ENCODE peak calls at places on chromosomes 11 and 22, in seven cellular contexts. O is mammary epithelial cell; D is CD8-positive, alpha-beta T cell; B is Peyer's patch; F is mucosa of descending colon; J is fibroblast of mammary gland; I is fibroblast of pulmonary artery. S is an unnamed sample.

GRCh38 chr11:13765886-13766285 is 97.4 kb downstream of the FAR1 start:
- DNase-seq in O (no peak), D (no peak), B (no peak), F (no peak), J (no peak), I (no peak), S (no peak)

GRCh38 chr22:29071261-29072045 is 1.4 kb upstream of the KREMEN1 start:
- DNase-seq in O (peak), D (no peak), B (peak), F (peak), J (no peak), I (no peak), S (no peak)

GRCh38 chr11:67601098-67601497 is 5.6 kb upstream of the NDUFV1 start:
- DNase-seq in O (no peak), D (no peak), B (no peak), F (no peak), J (no peak), I (no peak), S (no peak)

GRCh38 chr11:104799251-104799650 is 99.0 kb downstream of the CASP12 start:
- DNase-seq in O (no peak), D (no peak), B (no peak), F (no peak), J (no peak), I (no peak), S (no peak)

GRCh38 chr22:30857103-30857502 is 111.5 kb downstream of the MORC2 start:
- DNase-seq in O (no peak), D (no peak), B (no peak), F (no peak), J (no peak), I (no peak), S (no peak)

GRCh38 chr11:63667993-63668392 is 3.2 kb downstream of the ATL3 start:
- DNase-seq in O (peak), D (no peak), B (no peak), F (no peak), J (peak), I (peak), S (peak)

GRCh38 chr11:99683933-99684332 is 663.2 kb downstream of the CNTN5 start:
- DNase-seq in O (no peak), D (no peak), B (no peak), F (no peak), J (no peak), I (no peak), S (no peak)

GRCh38 chr11:28743101-28743550 is 634.9 kb downstream of the METTL15 start:
- DNase-seq in O (peak), D (no peak), B (no peak), F (no peak), J (no peak), I (peak), S (no peak)

GRCh38 chr22:28246392-28246791 is 327.3 kb upstream of the PITPNB start:
- DNase-seq in O (no peak), D (no peak), B (no peak), F (no peak), J (peak), I (peak), S (no peak)

GRCh38 chr11:78465169-78465942 is 47.7 kb upstream of the GAB2 start:
- DNase-seq in O (no peak), D (peak), B (no peak), F (no peak), J (no peak), I (no peak), S (no peak)

GRCh38 chr11:11022126-11022730 is 164.4 kb upstream of the ZBED5 start:
- DNase-seq in O (no peak), D (no peak), B (no peak), F (peak), J (peak), I (peak), S (no peak)

GRCh38 chr11:65433657-65434056 is 11.1 kb downstream of the NEAT1 start:
- DNase-seq in O (no peak), D (no peak), B (peak), F (no peak), J (peak), I (peak), S (no peak)

GRCh38 chr11:11975201-11976092 is 33.0 kb downstream of the DKK3 start:
- DNase-seq in O (no peak), D (no peak), B (peak), F (no peak), J (no peak), I (no peak), S (no peak)

GRCh38 chr22:37088750-37089408 is 20.6 kb downstream of the TMPRSS6 start:
- DNase-seq in O (no peak), D (no peak), B (no peak), F (no peak), J (no peak), I (no peak), S (no peak)

GRCh38 chr22:46078241-46079092 is 71.9 kb upstream of the PPARA start:
- DNase-seq in O (peak), D (no peak), B (peak), F (no peak), J (peak), I (peak), S (peak)

GRCh38 chr11:25925359-25925758 is 406.6 kb upstream of the ANO3 start:
- DNase-seq in O (no peak), D (no peak), B (no peak), F (no peak), J (no peak), I (no peak), S (no peak)

GRCh38 chr22:46588279-46589140 is 31.7 kb upstream of the GRAMD4 start:
- DNase-seq in O (no peak), D (no peak), B (peak), F (peak), J (no peak), I (no peak), S (no peak)

GRCh38 chr11:65718964-65719492 is 1.6 kb downstream of the RNASEH2C start:
- DNase-seq in O (peak), D (no peak), B (no peak), F (no peak), J (peak), I (peak), S (no peak)

GRCh38 chr22:23569716-23570115 is 10.4 kb downstream of the IGLL1 start:
- DNase-seq in O (no peak), D (no peak), B (peak), F (no peak), J (no peak), I (no peak), S (no peak)
- TF ChIP-seq CTCF in O (no peak), D (no peak), B (no peak), F (no peak), J (no peak), I (no peak), S (no peak)

GRCh38 chr11:127471662-127472061 is 471.1 kb upstream of the KIRREL3 start:
- DNase-seq in O (no peak), D (no peak), B (no peak), F (no peak), J (no peak), I (no peak), S (no peak)

GRCh38 chr11:127474735-127475134 is 474.2 kb upstream of the KIRREL3 start:
- DNase-seq in O (no peak), D (no peak), B (no peak), F (no peak), J (no peak), I (no peak), S (no peak)

GRCh38 chr11:127470485-127470884 is 469.9 kb upstream of the KIRREL3 start:
- DNase-seq in O (no peak), D (no peak), B (no peak), F (peak), J (no peak), I (no peak), S (no peak)
- TF ChIP-seq CTCF in O (peak), D (no peak), B (peak), F (no peak), J (peak), I (no peak), S (no peak)

GRCh38 chr11:59463176-59463575 is 6.4 kb downstream of the OR4D6 start:
- DNase-seq in O (no peak), D (no peak), B (no peak), F (peak), J (peak), I (peak), S (no peak)
- TF ChIP-seq CTCF in O (no peak), D (no peak), B (no peak), F (no peak), J (no peak), I (no peak), S (no peak)

DNA sequence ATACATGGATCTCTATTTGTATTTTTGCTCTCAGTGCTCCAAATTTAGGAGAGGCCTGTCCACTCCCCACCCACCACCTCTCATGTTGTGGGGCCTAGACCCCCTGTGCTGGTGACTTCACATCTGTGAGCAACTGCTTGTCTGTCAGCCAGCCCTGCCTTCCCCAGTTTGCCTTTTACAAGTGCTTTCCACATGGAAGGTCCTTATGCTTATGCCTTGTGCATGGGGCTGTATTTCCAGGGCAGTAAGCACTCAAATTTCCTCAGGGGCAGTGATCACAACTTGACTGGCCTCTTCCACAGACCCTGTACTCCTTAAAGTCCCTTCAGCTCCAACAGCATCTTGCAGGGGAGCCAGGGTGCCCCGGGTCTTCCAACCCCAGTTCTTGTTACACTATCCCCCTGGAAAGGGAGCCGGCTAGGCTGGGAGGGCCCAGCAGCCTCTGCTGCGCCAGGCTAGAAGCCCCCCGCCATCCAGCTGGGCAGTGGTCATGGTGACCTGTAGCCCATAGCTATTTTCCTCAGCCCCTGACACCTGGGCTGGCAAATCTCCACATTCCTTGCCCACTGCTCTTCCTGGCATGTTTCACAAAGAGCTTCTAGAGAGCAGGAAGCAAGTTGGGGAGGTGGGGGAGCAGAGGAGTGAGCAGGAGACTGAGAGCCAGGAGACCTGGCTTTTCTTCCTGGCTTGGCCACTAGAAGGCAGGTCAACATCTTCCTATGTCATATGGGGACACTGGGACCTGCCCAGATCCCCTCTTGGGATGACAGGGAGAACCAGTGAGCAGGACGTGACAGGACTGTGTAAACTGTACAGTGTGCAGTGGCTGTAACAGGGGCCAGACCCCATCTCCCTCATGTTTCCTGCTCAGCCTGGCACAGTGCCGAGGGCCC is 29.7 kb downstream of the GDPD5 start:
- DNase-seq in O (no peak), D (no peak), B (no peak), F (no peak), J (no peak), I (no peak), S (no peak)
- TF ChIP-seq CTCF in O (peak), D (no peak), B (no peak), F (no peak), J (no peak), I (peak), S (no peak)

DNA sequence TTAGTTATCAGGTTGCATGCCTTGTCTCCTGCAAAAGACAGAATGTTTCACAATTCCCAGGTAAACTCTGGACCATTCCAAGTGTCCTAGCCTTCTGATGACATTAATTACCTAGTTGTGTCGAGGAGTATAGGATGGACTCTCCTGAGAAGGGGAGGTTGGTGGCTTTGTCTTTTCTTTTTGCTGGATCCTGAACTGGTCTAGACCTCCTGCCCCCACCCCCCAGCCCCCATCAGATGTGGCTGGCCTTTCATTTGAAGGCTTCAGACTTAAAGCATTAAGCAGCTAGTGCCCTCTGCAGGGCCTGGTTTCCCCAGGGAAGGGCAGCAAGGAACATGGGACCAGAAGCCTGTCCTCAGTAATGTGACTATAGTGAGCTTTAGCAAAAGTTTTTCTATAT is 9.7 kb downstream of the MCAM start:
- DNase-seq in O (no peak), D (no peak), B (no peak), F (no peak), J (no peak), I (no peak), S (no peak)
- TF ChIP-seq CTCF in O (peak), D (no peak), B (no peak), F (no peak), J (no peak), I (peak), S (no peak)

GRCh38 chr11:16632295-16633200 is 105.9 kb upstream of the C11orf58 start:
- DNase-seq in O (peak), D (no peak), B (no peak), F (no peak), J (no peak), I (peak), S (no peak)
- TF ChIP-seq CTCF in O (peak), D (no peak), B (peak), F (no peak), J (peak), I (peak), S (no peak)

GRCh38 chr11:102935514-102935913 is 20.0 kb downstream of the MMP13 start:
- DNase-seq in O (no peak), D (no peak), B (no peak), F (no peak), J (no peak), I (no peak), S (no peak)
- TF ChIP-seq CTCF in O (peak), D (no peak), B (no peak), F (no peak), J (no peak), I (no peak), S (no peak)

GRCh38 chr11:117730256-117730800 is 66.7 kb downstream of the DSCAML1 start:
- DNase-seq in O (no peak), D (no peak), B (no peak), F (no peak), J (peak), I (no peak), S (no peak)
- TF ChIP-seq CTCF in O (no peak), D (no peak), B (no peak), F (no peak), J (no peak), I (no peak), S (no peak)

DNA sequence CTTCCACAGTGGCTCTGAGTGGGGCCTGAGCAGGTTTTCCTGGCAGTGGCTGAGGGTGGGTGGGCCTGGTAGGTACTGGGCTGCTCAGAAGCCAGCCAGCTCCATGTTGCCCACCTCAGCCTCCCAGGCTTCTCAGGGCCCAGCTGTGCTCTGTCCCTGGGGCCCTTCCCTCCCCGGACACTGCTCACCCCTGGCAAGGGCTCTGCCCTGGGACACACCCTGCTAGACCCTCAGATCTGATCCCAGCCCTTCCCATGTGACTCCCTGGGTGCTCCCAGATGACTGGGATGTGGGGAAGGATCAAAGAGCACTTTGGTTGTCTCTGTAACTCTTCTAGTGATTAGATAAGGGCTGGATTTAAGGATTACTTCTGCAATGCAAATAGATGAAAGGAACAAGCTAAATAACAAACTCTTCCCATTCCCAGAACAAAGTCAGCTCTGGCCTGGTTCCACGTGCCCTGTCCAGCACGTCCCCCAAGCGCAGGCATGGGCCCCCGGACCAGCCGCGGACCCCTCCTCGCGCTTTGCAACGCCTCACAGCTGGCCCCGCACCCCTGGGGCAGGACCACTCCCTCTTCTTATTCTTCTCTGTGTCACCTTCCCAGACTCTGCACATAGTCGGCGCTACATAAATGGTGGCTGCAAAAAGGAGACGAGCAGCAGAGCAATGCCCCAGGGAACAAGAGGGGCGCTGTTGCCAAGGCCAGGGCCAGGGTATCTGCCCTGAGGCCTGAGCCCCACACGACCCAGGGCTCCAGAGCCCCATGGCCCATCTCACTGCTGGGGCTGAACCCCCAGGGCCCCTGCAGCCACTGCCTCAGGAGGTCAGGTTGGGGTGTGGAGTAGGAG is 5.7 kb upstream of the KRTAP5-6 start:
- DNase-seq in O (no peak), D (no peak), B (peak), F (no peak), J (no peak), I (no peak), S (no peak)
- TF ChIP-seq CTCF in O (no peak), D (no peak), B (no peak), F (no peak), J (no peak), I (no peak), S (no peak)

GRCh38 chr11:46827995-46828394 is 18.1 kb downstream of the CKAP5 start:
- DNase-seq in O (no peak), D (no peak), B (no peak), F (no peak), J (peak), I (peak), S (no peak)

GRCh38 chr11:46826310-46827044 is 19.6 kb downstream of the CKAP5 start:
- DNase-seq in O (peak), D (peak), B (peak), F (peak), J (peak), I (peak), S (peak)
- TF ChIP-seq CTCF in O (peak), D (no peak), B (peak), F (no peak), J (no peak), I (no peak), S (peak)

S was measured in AG09319.